ENCODE peak calls at places on chromosomes 6 and 20, in six cellular contexts. Q is NT2/D1, Y is GM13976, K is retina, D is kidney glomerular epithelial cell, G is astrocyte. T is an unnamed sample.

GRCh38 chr6:100176321-100176950 is 182.4 kb upstream of the MCHR2 start:
- DNase-seq in Q (no peak), Y (no peak), K (no peak), D (peak; percentile 71), G (peak; percentile 61), T (no peak)

GRCh38 chr6:136717297-136717990 is 74.8 kb downstream of the MAP3K5 start:
- DNase-seq in Q (no peak), Y (peak; percentile 26), K (no peak), D (no peak), G (peak; percentile 42), T (peak; percentile 30)

GRCh38 chr20:22684763-22685443 is 100.5 kb upstream of the FOXA2 start:
- DNase-seq in Q (no peak), Y (no peak), K (no peak), D (no peak), G (no peak), T (no peak)

GRCh38 chr6:158703840-158704822 is 54.3 kb downstream of the SYTL3 start:
- DNase-seq in Q (no peak), Y (peak; percentile 92), K (peak; percentile 92), D (peak; percentile 49), G (peak; percentile 4), T (peak; percentile 88)

GRCh38 chr20:38863024-38863851 is 57.7 kb downstream of the PPP1R16B start:
- DNase-seq in Q (no peak), Y (peak; percentile 73), K (no peak), D (no peak), G (no peak), T (peak; percentile 65)

GRCh38 chr6:117206951-117207687 is 58.2 kb upstream of the VGLL2 start:
- DNase-seq in Q (no peak), Y (no peak), K (peak; percentile 28), D (no peak), G (no peak), T (no peak)

GRCh38 chr6:32291549-32291948 is 67.7 kb upstream of the NOTCH4 start:
- DNase-seq in Q (no peak), Y (no peak), K (no peak), D (no peak), G (no peak), T (no peak)

GRCh38 chr6:119602215-119603178 is 252.9 kb upstream of the MAN1A1 start:
- DNase-seq in Q (no peak), Y (no peak), K (no peak), D (peak; percentile 36), G (peak; percentile 56), T (no peak)

GRCh38 chr20:57596358-57596757 is 23.9 kb downstream of the ZBP1 start:
- DNase-seq in Q (no peak), Y (no peak), K (no peak), D (no peak), G (no peak), T (no peak)

GRCh38 chr6:14475306-14475705 is 357.7 kb downstream of the CD83 start:
- DNase-seq in Q (no peak), Y (no peak), K (no peak), D (no peak), G (no peak), T (no peak)

GRCh38 chr6:106608080-106608668 is 21.1 kb downstream of the RTN4IP1 start:
- DNase-seq in Q (no peak), Y (peak; percentile 51), K (peak; percentile 5), D (peak; percentile 75), G (peak; percentile 54), T (peak; percentile 45)

GRCh38 chr6:43962458-43962857 is 164.8 kb downstream of the MRPL14 start:
- DNase-seq in Q (no peak), Y (no peak), K (no peak), D (no peak), G (no peak), T (no peak)

GRCh38 chr6:167872538-167873210 is 46.0 kb downstream of the AFDN start:
- DNase-seq in Q (no peak), Y (no peak), K (no peak), D (no peak), G (peak; percentile 46), T (no peak)

GRCh38 chr20:21380711-21381110 is 16.6 kb downstream of the NKX2-4 start:
- DNase-seq in Q (no peak), Y (no peak), K (no peak), D (no peak), G (no peak), T (no peak)

GRCh38 chr20:15547109-15547508 is 1026.1 kb downstream of the KIF16B start:
- DNase-seq in Q (no peak), Y (no peak), K (no peak), D (no peak), G (no peak), T (no peak)